ENCODE peak calls at places on chromosomes 6 and 20, in ten cellular contexts. One of them, this sample, is unnamed.
A peak's percentile ranks its signal among the peaks of the same experiment; 100 is the strongest.

GRCh38 chr6:137928286-137928685 is 61.2 kb downstream of the TNFAIP3 start:
- DNase-seq in fibroblast of the aortic adventitia: no peak
- DNase-seq in heart right ventricle: peak; percentile 10
- DNase-seq in AG09309: no peak
- DNase-seq in lung: no peak
- DNase-seq in heart left ventricle: peak; percentile 33
- DNase-seq in GM13977: no peak
- DNase-seq in sigmoid colon: no peak
- DNase-seq in RWPE1: no peak
- DNase-seq in CD8-positive, alpha-beta T cell: no peak
- DNase-seq in this sample: no peak

GRCh38 chr6:119895626-119896025 is 546.1 kb upstream of the MAN1A1 start:
- DNase-seq in fibroblast of the aortic adventitia: no peak
- DNase-seq in heart right ventricle: no peak
- DNase-seq in AG09309: no peak
- DNase-seq in lung: no peak
- DNase-seq in heart left ventricle: no peak
- DNase-seq in GM13977: no peak
- DNase-seq in sigmoid colon: no peak
- DNase-seq in RWPE1: peak; percentile 21
- DNase-seq in CD8-positive, alpha-beta T cell: no peak
- DNase-seq in this sample: no peak

GRCh38 chr20:38072885-38073284 is 39.3 kb downstream of the RPRD1B start:
- DNase-seq in fibroblast of the aortic adventitia: no peak
- DNase-seq in heart right ventricle: no peak
- DNase-seq in AG09309: no peak
- DNase-seq in lung: no peak
- DNase-seq in heart left ventricle: no peak
- DNase-seq in GM13977: no peak
- DNase-seq in sigmoid colon: no peak
- DNase-seq in RWPE1: no peak
- DNase-seq in CD8-positive, alpha-beta T cell: no peak
- DNase-seq in this sample: no peak

GRCh38 chr6:110950443-110950842 is 8.1 kb upstream of the GTF3C6 start:
- DNase-seq in fibroblast of the aortic adventitia: no peak
- DNase-seq in heart right ventricle: no peak
- DNase-seq in AG09309: no peak
- DNase-seq in lung: no peak
- DNase-seq in heart left ventricle: no peak
- DNase-seq in GM13977: no peak
- DNase-seq in sigmoid colon: no peak
- DNase-seq in RWPE1: no peak
- DNase-seq in CD8-positive, alpha-beta T cell: no peak
- DNase-seq in this sample: no peak

GRCh38 chr6:8066108-8066507 is 1.9 kb upstream of the BLOC1S5 start:
- DNase-seq in fibroblast of the aortic adventitia: no peak
- DNase-seq in heart right ventricle: no peak
- DNase-seq in AG09309: no peak
- DNase-seq in lung: no peak
- DNase-seq in heart left ventricle: no peak
- DNase-seq in GM13977: no peak
- DNase-seq in sigmoid colon: no peak
- DNase-seq in RWPE1: no peak
- DNase-seq in CD8-positive, alpha-beta T cell: no peak
- DNase-seq in this sample: no peak

GRCh38 chr6:46251583-46252339 is 81.0 kb upstream of the ENPP5 start:
- DNase-seq in fibroblast of the aortic adventitia: no peak
- DNase-seq in heart right ventricle: no peak
- DNase-seq in AG09309: no peak
- DNase-seq in lung: no peak
- DNase-seq in heart left ventricle: no peak
- DNase-seq in GM13977: no peak
- DNase-seq in sigmoid colon: no peak
- DNase-seq in RWPE1: no peak
- DNase-seq in CD8-positive, alpha-beta T cell: no peak
- DNase-seq in this sample: no peak

GRCh38 chr20:9031951-9032350 is 36.9 kb upstream of the PLCB4 start:
- DNase-seq in fibroblast of the aortic adventitia: peak; percentile 80
- DNase-seq in heart right ventricle: no peak
- DNase-seq in AG09309: peak; percentile 27
- DNase-seq in lung: no peak
- DNase-seq in heart left ventricle: no peak
- DNase-seq in GM13977: no peak
- DNase-seq in sigmoid colon: no peak
- DNase-seq in RWPE1: no peak
- DNase-seq in CD8-positive, alpha-beta T cell: no peak
- DNase-seq in this sample: no peak

GRCh38 chr20:49344140-49344539 is 66.3 kb upstream of the ZNFX1 start:
- DNase-seq in fibroblast of the aortic adventitia: no peak
- DNase-seq in heart right ventricle: no peak
- DNase-seq in AG09309: no peak
- DNase-seq in lung: no peak
- DNase-seq in heart left ventricle: no peak
- DNase-seq in GM13977: no peak
- DNase-seq in sigmoid colon: no peak
- DNase-seq in RWPE1: no peak
- DNase-seq in CD8-positive, alpha-beta T cell: no peak
- DNase-seq in this sample: no peak

GRCh38 chr6:134175532-134176282 is 123.3 kb upstream of the SLC2A12 start:
- DNase-seq in fibroblast of the aortic adventitia: peak; percentile 87
- DNase-seq in heart right ventricle: peak; percentile 82
- DNase-seq in AG09309: no peak
- DNase-seq in lung: peak; percentile 83
- DNase-seq in heart left ventricle: peak; percentile 84
- DNase-seq in GM13977: peak; percentile 50
- DNase-seq in sigmoid colon: peak; percentile 80
- DNase-seq in RWPE1: peak; percentile 42
- DNase-seq in CD8-positive, alpha-beta T cell: peak; percentile 17
- DNase-seq in this sample: peak; percentile 37

GRCh38 chr20:4247898-4248858 is 232.8 kb upstream of the RNF24 start:
- DNase-seq in fibroblast of the aortic adventitia: no peak
- DNase-seq in heart right ventricle: no peak
- DNase-seq in AG09309: no peak
- DNase-seq in lung: no peak
- DNase-seq in heart left ventricle: no peak
- DNase-seq in GM13977: no peak
- DNase-seq in sigmoid colon: no peak
- DNase-seq in RWPE1: no peak
- DNase-seq in CD8-positive, alpha-beta T cell: no peak
- DNase-seq in this sample: no peak

GRCh38 chr20:33160681-33161080 is 7.3 kb upstream of the BPIFA2 start:
- DNase-seq in fibroblast of the aortic adventitia: no peak
- DNase-seq in heart right ventricle: no peak
- DNase-seq in AG09309: no peak
- DNase-seq in lung: no peak
- DNase-seq in heart left ventricle: no peak
- DNase-seq in GM13977: no peak
- DNase-seq in sigmoid colon: no peak
- DNase-seq in RWPE1: no peak
- DNase-seq in CD8-positive, alpha-beta T cell: no peak
- DNase-seq in this sample: no peak

GRCh38 chr6:158630944-158631616 is 13.5 kb downstream of the DYNLT1 start:
- DNase-seq in fibroblast of the aortic adventitia: peak; percentile 76
- DNase-seq in heart right ventricle: peak; percentile 69
- DNase-seq in AG09309: no peak
- DNase-seq in lung: no peak
- DNase-seq in heart left ventricle: peak; percentile 79
- DNase-seq in GM13977: no peak
- DNase-seq in sigmoid colon: peak; percentile 78
- DNase-seq in RWPE1: no peak
- DNase-seq in CD8-positive, alpha-beta T cell: no peak
- DNase-seq in this sample: no peak

GRCh38 chr6:16058188-16058780 is 70.6 kb upstream of the MYLIP start:
- DNase-seq in fibroblast of the aortic adventitia: no peak
- DNase-seq in heart right ventricle: no peak
- DNase-seq in AG09309: no peak
- DNase-seq in lung: no peak
- DNase-seq in heart left ventricle: no peak
- DNase-seq in GM13977: no peak
- DNase-seq in sigmoid colon: no peak
- DNase-seq in RWPE1: no peak
- DNase-seq in CD8-positive, alpha-beta T cell: no peak
- DNase-seq in this sample: no peak

GRCh38 chr6:79586548-79586947 is 44.6 kb upstream of the SH3BGRL2 start:
- DNase-seq in fibroblast of the aortic adventitia: peak; percentile 33
- DNase-seq in heart right ventricle: no peak
- DNase-seq in AG09309: no peak
- DNase-seq in lung: no peak
- DNase-seq in heart left ventricle: no peak
- DNase-seq in GM13977: no peak
- DNase-seq in sigmoid colon: no peak
- DNase-seq in RWPE1: peak; percentile 38
- DNase-seq in CD8-positive, alpha-beta T cell: no peak
- DNase-seq in this sample: no peak

DNA sequence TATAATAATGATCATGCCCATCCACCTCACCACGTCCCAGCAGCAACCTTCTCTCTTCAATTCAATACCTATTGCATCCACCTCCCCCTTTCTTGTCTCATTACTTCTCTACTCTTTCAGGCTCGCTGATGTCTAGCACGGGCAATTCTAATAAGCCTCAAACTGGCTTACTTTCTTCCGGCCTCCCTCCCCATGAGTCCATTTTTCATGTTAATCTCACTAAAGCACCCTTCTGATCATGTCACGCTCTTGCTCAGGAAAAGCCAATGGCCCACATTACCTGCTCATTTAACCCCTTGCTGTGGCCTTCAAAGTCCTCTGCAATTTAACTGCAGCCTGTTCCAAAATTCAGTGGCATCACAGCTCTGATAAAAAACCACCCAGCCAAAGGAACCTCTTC is 105.1 kb downstream of the UTRN start:
- DNase-seq in fibroblast of the aortic adventitia: no peak
- DNase-seq in heart right ventricle: no peak
- DNase-seq in AG09309: no peak
- DNase-seq in lung: no peak
- DNase-seq in heart left ventricle: no peak
- DNase-seq in GM13977: no peak
- DNase-seq in sigmoid colon: no peak
- DNase-seq in RWPE1: no peak
- DNase-seq in CD8-positive, alpha-beta T cell: no peak
- DNase-seq in this sample: no peak
- TF ChIP-seq CTCF in fibroblast of the aortic adventitia: no peak
- TF ChIP-seq CTCF in heart right ventricle: no peak
- TF ChIP-seq CTCF in AG09309: no peak
- TF ChIP-seq CTCF in lung: no peak
- TF ChIP-seq CTCF in heart left ventricle: no peak
- TF ChIP-seq CTCF in GM13977: no peak
- TF ChIP-seq CTCF in sigmoid colon: no peak
- TF ChIP-seq CTCF in RWPE1: no peak
- TF ChIP-seq CTCF in CD8-positive, alpha-beta T cell: no peak
- TF ChIP-seq CTCF in this sample: no peak

GRCh38 chr20:25683050-25683449 is 13.6 kb downstream of the ZNF337 start:
- DNase-seq in fibroblast of the aortic adventitia: no peak
- DNase-seq in heart right ventricle: no peak
- DNase-seq in AG09309: no peak
- DNase-seq in lung: no peak
- DNase-seq in heart left ventricle: no peak
- DNase-seq in GM13977: no peak
- DNase-seq in sigmoid colon: no peak
- DNase-seq in RWPE1: no peak
- DNase-seq in CD8-positive, alpha-beta T cell: no peak
- DNase-seq in this sample: no peak

GRCh38 chr20:25686081-25687077 is 10.3 kb downstream of the ZNF337 start:
- DNase-seq in fibroblast of the aortic adventitia: no peak
- DNase-seq in heart right ventricle: no peak
- DNase-seq in AG09309: no peak
- DNase-seq in lung: no peak
- DNase-seq in heart left ventricle: no peak
- DNase-seq in GM13977: no peak
- DNase-seq in sigmoid colon: no peak
- DNase-seq in RWPE1: no peak
- DNase-seq in CD8-positive, alpha-beta T cell: no peak
- DNase-seq in this sample: no peak

DNA sequence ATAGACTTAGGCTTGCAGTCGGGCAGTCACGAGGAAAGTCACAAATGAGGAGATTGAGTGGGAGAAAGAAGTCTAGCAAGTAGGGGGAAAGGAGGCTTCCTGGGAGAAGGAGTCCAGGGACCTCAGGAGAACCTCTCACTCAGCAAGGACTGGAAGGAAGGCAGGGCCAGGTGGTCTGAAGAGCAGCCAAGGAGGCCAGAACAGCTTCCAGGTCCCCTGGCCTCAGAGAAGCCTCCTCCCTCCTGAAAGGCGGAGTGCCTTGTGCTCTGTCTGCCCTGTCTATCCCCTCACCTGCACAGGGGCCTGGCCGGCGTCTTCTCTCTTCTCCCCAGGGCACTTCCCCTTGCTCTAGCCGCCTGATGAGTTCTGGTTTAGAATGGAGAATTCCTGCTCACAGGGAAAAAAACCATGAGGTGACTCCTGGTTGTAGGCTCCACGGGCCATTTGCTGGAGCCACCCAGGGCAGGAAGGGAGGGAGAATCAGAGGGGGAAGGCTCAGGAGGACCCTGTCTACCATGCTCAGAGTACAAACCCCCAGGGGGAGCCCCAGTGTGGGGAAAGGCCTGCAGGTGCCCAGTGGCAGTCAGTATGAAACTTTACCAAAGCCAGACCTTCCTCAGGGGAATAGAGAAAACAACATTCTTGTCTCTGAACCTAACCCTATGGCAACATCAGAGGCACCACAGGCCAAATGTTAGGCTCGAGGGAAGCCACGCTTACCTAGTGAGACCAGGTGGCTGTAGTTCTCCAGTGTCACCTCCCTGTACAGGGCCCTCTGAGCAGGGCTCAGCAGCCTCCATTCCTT is 11.2 kb downstream of the ZNF337 start:
- DNase-seq in fibroblast of the aortic adventitia: no peak
- DNase-seq in heart right ventricle: no peak
- DNase-seq in AG09309: no peak
- DNase-seq in lung: no peak
- DNase-seq in heart left ventricle: no peak
- DNase-seq in GM13977: no peak
- DNase-seq in sigmoid colon: no peak
- DNase-seq in RWPE1: no peak
- DNase-seq in CD8-positive, alpha-beta T cell: no peak
- DNase-seq in this sample: peak; percentile 38
- TF ChIP-seq CTCF in fibroblast of the aortic adventitia: no peak
- TF ChIP-seq CTCF in heart right ventricle: no peak
- TF ChIP-seq CTCF in AG09309: no peak
- TF ChIP-seq CTCF in lung: no peak
- TF ChIP-seq CTCF in heart left ventricle: no peak
- TF ChIP-seq CTCF in GM13977: peak; percentile 24
- TF ChIP-seq CTCF in sigmoid colon: no peak
- TF ChIP-seq CTCF in RWPE1: no peak
- TF ChIP-seq CTCF in CD8-positive, alpha-beta T cell: no peak
- TF ChIP-seq CTCF in this sample: peak; percentile 16

GRCh38 chr6:113488812-113489685 is 368.1 kb upstream of the MARCKS start:
- DNase-seq in fibroblast of the aortic adventitia: peak; percentile 32
- DNase-seq in heart right ventricle: no peak
- DNase-seq in AG09309: no peak
- DNase-seq in lung: no peak
- DNase-seq in heart left ventricle: no peak
- DNase-seq in GM13977: no peak
- DNase-seq in sigmoid colon: no peak
- DNase-seq in RWPE1: no peak
- DNase-seq in CD8-positive, alpha-beta T cell: no peak
- DNase-seq in this sample: no peak
- TF ChIP-seq CTCF in fibroblast of the aortic adventitia: no peak
- TF ChIP-seq CTCF in heart right ventricle: no peak
- TF ChIP-seq CTCF in AG09309: no peak
- TF ChIP-seq CTCF in lung: no peak
- TF ChIP-seq CTCF in heart left ventricle: no peak
- TF ChIP-seq CTCF in GM13977: peak; percentile 5
- TF ChIP-seq CTCF in sigmoid colon: no peak
- TF ChIP-seq CTCF in RWPE1: no peak
- TF ChIP-seq CTCF in CD8-positive, alpha-beta T cell: no peak
- TF ChIP-seq CTCF in this sample: no peak

GRCh38 chr6:45226081-45226480 is 102.0 kb upstream of the RUNX2 start:
- DNase-seq in fibroblast of the aortic adventitia: no peak
- DNase-seq in heart right ventricle: no peak
- DNase-seq in AG09309: no peak
- DNase-seq in lung: no peak
- DNase-seq in heart left ventricle: no peak
- DNase-seq in GM13977: no peak
- DNase-seq in sigmoid colon: no peak
- DNase-seq in RWPE1: no peak
- DNase-seq in CD8-positive, alpha-beta T cell: no peak
- DNase-seq in this sample: no peak
- TF ChIP-seq CTCF in fibroblast of the aortic adventitia: peak; percentile 7
- TF ChIP-seq CTCF in heart right ventricle: no peak
- TF ChIP-seq CTCF in AG09309: no peak
- TF ChIP-seq CTCF in lung: no peak
- TF ChIP-seq CTCF in heart left ventricle: no peak
- TF ChIP-seq CTCF in GM13977: no peak
- TF ChIP-seq CTCF in sigmoid colon: no peak
- TF ChIP-seq CTCF in RWPE1: no peak
- TF ChIP-seq CTCF in CD8-positive, alpha-beta T cell: no peak
- TF ChIP-seq CTCF in this sample: no peak

This sample was measured in GM10248.